ENCODE peak calls at places on chromosomes 11 and 22, in four cellular contexts. Q is lower lobe of right lung; U is kidney; A is CD8-positive, alpha-beta T cell. P is an unnamed sample.

GRCh38 chr11:112085822-112086421 is 634 bp downstream of the TIMM8B start:
- DNase-seq in Q (no peak), U (no peak), A (peak; percentile 30), P (no peak)

GRCh38 chr22:50200333-50201190 is at the start of gene SELENOO:
- DNase-seq in Q (peak; percentile 93), U (peak; percentile 97), A (peak; percentile 91), P (peak; percentile 96)

GRCh38 chr11:62792193-62792575 is 378 bp upstream of the TMEM223 start:
- DNase-seq in Q (no peak), U (peak; percentile 67), A (peak; percentile 22), P (no peak)

GRCh38 chr11:58622344-58622743 is at the start of gene CNTF:
- DNase-seq in Q (no peak), U (no peak), A (no peak), P (no peak)

GRCh38 chr11:96014234-96014633 is 90.3 kb upstream of the MTMR2 start:
- DNase-seq in Q (no peak), U (no peak), A (peak; percentile 54), P (no peak)

GRCh38 chr22:42662114-42663021 is 13.2 kb upstream of the CYB5R3 start:
- DNase-seq in Q (peak; percentile 86), U (peak; percentile 93), A (peak; percentile 85), P (peak; percentile 89)

GRCh38 chr11:2471048-2471803 is 26.4 kb downstream of the KCNQ1 start:
- DNase-seq in Q (no peak), U (peak; percentile 37), A (no peak), P (peak; percentile 23)

GRCh38 chr11:134538793-134539192 is 126.8 kb upstream of the B3GAT1 start:
- DNase-seq in Q (no peak), U (peak; percentile 22), A (no peak), P (peak; percentile 46)

GRCh38 chr11:1880746-1881441 is 10.8 kb downstream of the PRR33 start:
- DNase-seq in Q (no peak), U (no peak), A (no peak), P (peak; percentile 58)

GRCh38 chr11:69416746-69417145 is 64.7 kb upstream of the LINC01488 start:
- DNase-seq in Q (no peak), U (no peak), A (no peak), P (no peak)

GRCh38 chr11:216081-216974 is 8.8 kb downstream of the RIC8A start:
- DNase-seq in Q (no peak), U (peak; percentile 51), A (no peak), P (no peak)

GRCh38 chr11:8689726-8690255 is 7.2 kb downstream of the RPL27A start:
- DNase-seq in Q (no peak), U (no peak), A (no peak), P (no peak)

GRCh38 chr11:72821221-72821919 is 7.2 kb downstream of the ATG16L2 start:
- DNase-seq in Q (no peak), U (no peak), A (no peak), P (peak; percentile 72)

GRCh38 chr11:120268686-120269085 is 28.7 kb downstream of the POU2F3 start:
- DNase-seq in Q (no peak), U (no peak), A (no peak), P (no peak)

GRCh38 chr11:14144905-14145304 is 182.4 kb downstream of the SPON1 start:
- DNase-seq in Q (no peak), U (no peak), A (no peak), P (no peak)

GRCh38 chr11:44221992-44222391 is 87.9 kb downstream of the ALX4 start:
- DNase-seq in Q (no peak), U (no peak), A (no peak), P (no peak)

GRCh38 chr11:119797736-119798135 is 68.7 kb upstream of the NECTIN1 start:
- DNase-seq in Q (peak; percentile 1), U (no peak), A (no peak), P (peak; percentile 34)

GRCh38 chr11:90171359-90171758 is 36.9 kb downstream of the NAALAD2 start:
- DNase-seq in Q (no peak), U (no peak), A (no peak), P (no peak)

GRCh38 chr11:85767277-85767676 is 43.7 kb downstream of the SYTL2 start:
- DNase-seq in Q (no peak), U (no peak), A (no peak), P (no peak)

GRCh38 chr22:36391648-36392047 is 3.9 kb upstream of the MYH9 start:
- DNase-seq in Q (no peak), U (no peak), A (no peak), P (no peak)

GRCh38 chr22:38034278-38034882 is 22.8 kb upstream of the PICK1 start:
- DNase-seq in Q (peak; percentile 76), U (peak; percentile 94), A (no peak), P (peak; percentile 77)

GRCh38 chr11:10900686-10901415 is 43.0 kb upstream of the ZBED5 start:
- DNase-seq in Q (no peak), U (no peak), A (no peak), P (no peak)

GRCh38 chr11:6725386-6725896 is 42.3 kb upstream of the MRPL17 start:
- DNase-seq in Q (no peak), U (no peak), A (no peak), P (no peak)

GRCh38 chr11:2912498-2912897 is 16.7 kb downstream of the PHLDA2 start:
- DNase-seq in Q (peak; percentile 93), U (peak; percentile 97), A (no peak), P (peak; percentile 95)

GRCh38 chr11:49151211-49151610 is 57.2 kb downstream of the FOLH1 start:
- DNase-seq in Q (no peak), U (no peak), A (no peak), P (no peak)

GRCh38 chr11:19795082-19795481 is 82.4 kb downstream of the NAV2 start:
- DNase-seq in Q (no peak), U (no peak), A (no peak), P (no peak)

DNA sequence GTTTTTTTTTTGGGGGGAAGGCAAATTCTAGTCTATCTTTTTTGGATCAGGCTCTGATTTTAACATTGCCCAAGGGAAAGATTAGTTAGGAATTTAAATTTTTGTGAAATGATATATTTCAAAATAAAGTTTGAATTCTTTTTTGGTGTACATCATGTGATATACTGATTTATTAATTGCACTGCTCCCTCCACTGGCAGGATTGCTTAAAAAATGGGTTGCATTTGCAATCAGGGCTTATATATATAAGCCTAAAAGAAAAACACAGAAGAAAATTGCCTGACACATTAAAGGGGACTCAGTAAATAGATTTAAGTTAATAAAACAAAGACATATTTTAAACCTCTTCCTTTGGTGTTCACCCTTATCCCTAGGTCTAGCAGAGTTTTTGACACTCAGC is 1.2 kb downstream of the DYNC2H1 start:
- DNase-seq in Q (no peak), U (no peak), A (no peak), P (no peak)
- TF ChIP-seq CTCF in Q (peak; percentile 18), U (no peak), A (no peak), P (peak; percentile 12)

DNA sequence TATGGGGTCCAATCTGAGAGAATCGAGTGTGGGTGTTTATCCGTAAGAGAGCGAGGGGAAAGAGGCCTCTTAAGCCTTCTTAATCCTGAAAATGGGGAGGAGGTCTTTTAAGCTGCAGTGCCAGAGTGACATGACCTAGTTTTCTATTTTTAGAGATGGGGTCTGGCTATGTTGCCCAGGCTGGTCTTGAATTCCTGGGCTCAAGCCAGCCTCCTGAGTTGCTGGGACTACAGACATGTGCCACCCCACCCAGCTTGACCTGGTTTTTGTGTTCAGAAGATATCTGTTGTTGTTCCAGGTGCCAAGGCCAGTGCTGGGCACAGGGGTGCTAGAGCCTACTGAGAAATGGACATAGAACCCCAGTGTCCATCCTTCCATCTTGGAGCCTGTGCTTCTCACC is 1.4 kb downstream of the BAD start:
- DNase-seq in Q (no peak), U (peak; percentile 40), A (no peak), P (no peak)
- H3K4me3 ChIP-seq in Q (peak overlapping the region; percentile 77), U (no peak overlapping the region), A (no peak overlapping the region), P (peak overlapping the region; percentile 96)

DNA sequence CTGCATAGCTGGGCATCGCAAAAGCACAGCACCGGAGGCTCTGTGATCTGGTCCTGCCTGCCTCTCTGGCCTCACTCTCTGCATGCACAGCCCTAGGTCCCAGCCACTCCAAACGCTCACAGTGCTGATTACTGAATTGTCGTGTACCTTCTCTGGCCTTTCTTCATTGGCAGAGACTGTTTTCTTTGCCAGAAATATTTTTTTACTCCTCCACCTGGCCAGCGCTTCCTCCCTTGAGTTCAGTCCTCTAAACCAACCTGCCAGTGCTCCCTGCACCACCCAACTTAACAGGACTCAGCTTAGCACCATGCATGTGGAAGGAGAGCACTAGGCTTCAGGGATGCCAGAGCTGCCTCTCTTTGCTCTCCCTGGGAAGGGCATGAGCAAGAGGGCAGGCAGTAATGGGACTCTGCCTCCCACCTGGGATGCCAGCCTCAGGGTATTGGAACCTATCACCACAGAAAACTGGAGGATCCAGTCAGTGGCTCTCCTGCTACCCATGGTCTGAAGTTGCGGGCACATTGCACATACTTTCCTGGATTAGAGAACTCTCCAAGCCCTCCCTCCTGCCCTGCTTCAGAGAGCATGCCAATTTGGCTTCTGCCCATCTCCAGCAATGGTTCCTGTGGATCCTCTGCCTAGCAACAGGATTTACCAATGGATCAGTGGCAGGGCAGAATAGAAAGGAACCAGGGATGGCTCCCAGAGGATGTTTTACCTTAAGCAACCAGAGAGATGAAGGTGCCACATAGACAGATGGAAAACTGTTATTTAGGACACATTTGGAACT is 37.0 kb upstream of the GNAZ start:
- DNase-seq in Q (no peak), U (no peak), A (no peak), P (no peak)
- H3K4me1 ChIP-seq in Q (no peaks in the 10 kb centered on the region), U (no peaks in the 10 kb centered on the region), A (no peaks in the 10 kb centered on the region), P (no peaks in the 10 kb centered on the region)

GRCh38 chr11:110362916-110363574 is 66.6 kb upstream of the RDX start:
- DNase-seq in Q (no peak), U (no peak), A (no peak), P (no peak)

GRCh38 chr11:110366234-110366633 is 63.5 kb upstream of the FDX1 start:
- DNase-seq in Q (peak; percentile 87), U (peak; percentile 70), A (no peak), P (peak; percentile 88)

GRCh38 chr11:110373061-110373702 is 56.6 kb upstream of the FDX1 start:
- DNase-seq in Q (no peak), U (no peak), A (no peak), P (no peak)

DNA sequence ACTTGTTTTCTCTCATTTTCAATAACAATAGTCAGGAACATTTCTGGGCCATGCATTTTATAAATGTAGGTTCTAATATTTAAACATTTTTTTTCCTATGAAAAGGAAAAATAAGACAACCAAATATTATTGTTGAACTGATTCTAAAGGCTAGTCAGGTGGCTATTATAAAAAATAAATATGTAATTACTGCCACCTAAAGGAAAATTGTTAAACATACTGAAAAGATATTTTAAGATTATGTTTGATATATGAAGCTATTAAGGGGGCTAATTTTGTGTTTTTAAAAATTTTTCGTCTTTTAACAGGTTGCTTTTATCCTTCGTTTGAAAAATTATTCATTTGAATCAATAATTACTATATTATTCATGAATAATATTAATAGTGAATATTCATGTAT is 62.2 kb upstream of the FDX1 start:
- DNase-seq in Q (no peak), U (no peak), A (no peak), P (no peak)
- TF ChIP-seq CTCF in Q (no peak), U (no peak), A (no peak), P (peak; percentile 24)

GRCh38 chr11:118264568-118265470 is 722 bp upstream of the MPZL2 start:
- DNase-seq in Q (no peak), U (no peak), A (no peak), P (no peak)
- H3K4me3 ChIP-seq in Q (peak overlapping the region; percentile 54), U (peak overlapping the region; percentile 73), A (no peak overlapping the region), P (peak overlapping the region; percentile 57)